ENCODE peak calls at places on chromosomes 2 and 18, in nine cellular contexts. V is transverse colon; T is naive thymus-derived CD4-positive, alpha-beta T cell; O is HFFc6; N is activated CD8-positive, alpha-beta memory T cell treated with anti-CD3 and anti-CD28 coated beads for 48 hours; A is C1 segment of cervical spinal cord; E is T-cell; L is fibroblast of pulmonary artery; H is activated naive CD4-positive, alpha-beta T cell treated with anti-CD3 and anti-CD28 coated beads, Interleukin-2, amount 50 U/mL, for 72 hours. P is an unnamed sample.

GRCh38 chr18:28404721-28405120 is 227.8 kb upstream of the CDH2 start:
- DNase-seq in V (no peak), T (no peak), O (no peak), N (no peak), A (no peak), E (no peak), L (no peak), H (no peak), P (no peak)

GRCh38 chr2:27798948-27799645 is 27.6 kb downstream of the MRPL33 start:
- DNase-seq in V (peak; percentile 18), T (no peak), O (peak; percentile 100), N (no peak), A (no peak), E (no peak), L (peak; percentile 100), H (no peak), P (peak; percentile 100)

GRCh38 chr2:121634354-121635307 is 14.6 kb downstream of the CLASP1 start:
- DNase-seq in V (no peak), T (no peak), O (peak; percentile 70), N (no peak), A (no peak), E (no peak), L (no peak), H (no peak), P (no peak)

GRCh38 chr2:196131949-196132925 is 39.1 kb downstream of the STK17B start:
- DNase-seq in V (no peak), T (peak; percentile 46), O (no peak), N (no peak), A (no peak), E (peak; percentile 47), L (no peak), H (no peak), P (no peak)

GRCh38 chr2:177529166-177529565 is 136.6 kb downstream of the AGPS start:
- DNase-seq in V (no peak), T (no peak), O (no peak), N (no peak), A (no peak), E (no peak), L (no peak), H (no peak), P (no peak)

GRCh38 chr2:239377591-239377990 is 23.2 kb downstream of the HDAC4 start:
- DNase-seq in V (no peak), T (no peak), O (no peak), N (no peak), A (no peak), E (no peak), L (no peak), H (no peak), P (no peak)

GRCh38 chr2:197378494-197378972 is 56.3 kb downstream of the SF3B1 start:
- DNase-seq in V (peak; percentile 52), T (peak; percentile 69), O (peak; percentile 14), N (no peak), A (peak; percentile 1), E (peak; percentile 57), L (peak; percentile 56), H (no peak), P (no peak)

GRCh38 chr2:127829845-127830246 is 18.9 kb upstream of the WDR33 start:
- DNase-seq in V (peak; percentile 67), T (peak; percentile 67), O (no peak), N (peak; percentile 34), A (no peak), E (peak; percentile 41), L (no peak), H (peak; percentile 75), P (peak; percentile 54)